ENCODE peak calls at places on chromosomes 1 and 21, in six cellular contexts. A is GM12878, I is HepG2, U is K562, F is H1, V is GM12891. G is an unnamed sample.

GRCh38 chr21:46036696-46037337 is 55.2 kb downstream of the COL6A1 start:
- DNase-seq in A (no peak), I (no peak), U (no peak), F (no peak), V (no peak), G (no peak)

GRCh38 chr1:22503721-22504410 is 52.2 kb downstream of the ZBTB40 start:
- DNase-seq in A (no peak), I (peak), U (no peak), F (no peak), V (no peak), G (no peak)

GRCh38 chr1:110856410-110856809 is 16.5 kb upstream of the CD53 start:
- DNase-seq in A (no peak), I (no peak), U (no peak), F (no peak), V (no peak), G (no peak)

GRCh38 chr1:77506771-77507170 is 175.7 kb downstream of the ZZZ3 start:
- DNase-seq in A (no peak), I (no peak), U (no peak), F (no peak), V (no peak), G (no peak)

GRCh38 chr21:27192286-27192685 is 225.4 kb upstream of the ADAMTS5 start:
- DNase-seq in A (no peak), I (no peak), U (no peak), F (no peak), V (no peak), G (no peak)

GRCh38 chr21:31505975-31506374 is 153.5 kb upstream of the SOD1 start:
- DNase-seq in A (no peak), I (no peak), U (no peak), F (no peak), V (no peak), G (no peak)

GRCh38 chr1:170318141-170318540 is 172.4 kb downstream of the NTMT2 start:
- DNase-seq in A (no peak), I (no peak), U (no peak), F (no peak), V (no peak), G (no peak)

GRCh38 chr1:44808063-44808937 is at the start of gene BTBD19:
- DNase-seq in A (no peak), I (peak), U (peak), F (no peak), V (no peak), G (no peak)

GRCh38 chr1:17441265-17441992 is 2.0 kb upstream of the RCC2 start:
- DNase-seq in A (no peak), I (no peak), U (no peak), F (no peak), V (no peak), G (no peak)

GRCh38 chr21:42027085-42027803 is 17.1 kb upstream of the ZBTB21 start:
- DNase-seq in A (no peak), I (no peak), U (no peak), F (no peak), V (no peak), G (no peak)

GRCh38 chr1:224488806-224489584 is 54.4 kb upstream of the WDR26 start:
- DNase-seq in A (no peak), I (no peak), U (no peak), F (no peak), V (no peak), G (no peak)

GRCh38 chr1:22710688-22711024 is at the start of gene EPHB2:
- DNase-seq in A (no peak), I (no peak), U (peak), F (no peak), V (peak), G (peak)

GRCh38 chr21:14267071-14267470 is 51.1 kb downstream of the RBM11 start:
- DNase-seq in A (no peak), I (no peak), U (no peak), F (no peak), V (no peak), G (no peak)

GRCh38 chr1:76074321-76075187 is at the start of gene ST6GALNAC3:
- DNase-seq in A (no peak), I (peak), U (peak), F (peak), V (peak), G (peak)

GRCh38 chr21:35086357-35086756 is 37.3 kb upstream of the RUNX1 start:
- DNase-seq in A (no peak), I (no peak), U (no peak), F (no peak), V (no peak), G (no peak)

GRCh38 chr1:66214901-66215300 is 319.1 kb upstream of the SGIP1 start:
- DNase-seq in A (no peak), I (no peak), U (no peak), F (no peak), V (no peak), G (no peak)

GRCh38 chr1:107748529-107748928 is 216.5 kb downstream of the VAV3 start:
- DNase-seq in A (no peak), I (peak), U (no peak), F (no peak), V (no peak), G (no peak)

GRCh38 chr21:46605759-46606426 is 1.0 kb upstream of the S100B start:
- DNase-seq in A (peak), I (no peak), U (peak), F (no peak), V (peak), G (peak)

GRCh38 chr1:186849824-186850223 is 21.1 kb downstream of the PLA2G4A start:
- DNase-seq in A (no peak), I (no peak), U (no peak), F (no peak), V (no peak), G (no peak)

GRCh38 chr1:14365226-14365994 is 233.1 kb upstream of the KAZN start:
- DNase-seq in A (no peak), I (no peak), U (no peak), F (no peak), V (no peak), G (no peak)

GRCh38 chr1:9406111-9406510 is 113.4 kb downstream of the SPSB1 start:
- DNase-seq in A (no peak), I (no peak), U (no peak), F (no peak), V (no peak), G (no peak)

GRCh38 chr1:155529929-155530328 is 32.7 kb downstream of the ASH1L start:
- DNase-seq in A (peak), I (no peak), U (no peak), F (no peak), V (no peak), G (no peak)

GRCh38 chr1:201334325-201335173 is 42.9 kb downstream of the TNNT2 start:
- DNase-seq in A (no peak), I (no peak), U (no peak), F (no peak), V (no peak), G (no peak)

GRCh38 chr1:171433451-171433850 is 51.9 kb upstream of the PRRC2C start:
- DNase-seq in A (no peak), I (no peak), U (no peak), F (no peak), V (no peak), G (no peak)

GRCh38 chr1:87147851-87148250 is 180.8 kb upstream of the LMO4 start:
- DNase-seq in A (no peak), I (no peak), U (no peak), F (no peak), V (no peak), G (no peak)

GRCh38 chr1:6460349-6461236 is 5.4 kb downstream of the TNFRSF25 start:
- DNase-seq in A (no peak), I (no peak), U (no peak), F (no peak), V (peak), G (peak)

GRCh38 chr1:190258003-190258402 is 219.7 kb downstream of the BRINP3 start:
- DNase-seq in A (no peak), I (no peak), U (no peak), F (peak), V (no peak), G (no peak)

GRCh38 chr1:41535236-41535720 is 50.8 kb upstream of the EDN2 start:
- DNase-seq in A (no peak), I (no peak), U (no peak), F (no peak), V (no peak), G (no peak)

GRCh38 chr1:3746389-3746783 is 5.9 kb upstream of the CCDC27 start:
- DNase-seq in A (no peak), I (no peak), U (no peak), F (peak), V (no peak), G (no peak)

GRCh38 chr1:24683713-24684162 is 40.6 kb downstream of the SRRM1 start:
- DNase-seq in A (no peak), I (peak), U (peak), F (no peak), V (no peak), G (no peak)

GRCh38 chr21:31872452-31873274 is at the start of gene HUNK:
- DNase-seq in A (no peak), I (peak), U (no peak), F (no peak), V (peak), G (peak)

GRCh38 chr1:222369991-222370910 is 177.7 kb downstream of the HHIPL2 start:
- DNase-seq in A (no peak), I (no peak), U (no peak), F (no peak), V (no peak), G (no peak)

GRCh38 chr1:65393345-65393744 is 27.1 kb upstream of the LEPR start:
- DNase-seq in A (peak), I (no peak), U (peak), F (no peak), V (no peak), G (peak)

GRCh38 chr1:182860658-182861057 is 21.5 kb downstream of the DHX9 start:
- DNase-seq in A (no peak), I (no peak), U (no peak), F (no peak), V (no peak), G (no peak)
- TF ChIP-seq POLR2A in A (no peak), I (no peak), U (no peak), F (no peak), V (no peak), G (peak)

GRCh38 chr1:182173791-182174190 is 112.3 kb upstream of the ZNF648 start:
- DNase-seq in A (no peak), I (no peak), U (no peak), F (no peak), V (no peak), G (no peak)
- TF ChIP-seq POLR2AphosphoS5 in A (no peak), I (no peak), U (no peak), F (no peak), V (no peak), G (no peak)

GRCh38 chr1:36486088-36486435 is 3.3 kb upstream of the CSF3R start:
- DNase-seq in A (no peak), I (no peak), U (no peak), F (no peak), V (no peak), G (no peak)
- TF ChIP-seq TAF1 in A (no peak), I (no peak), U (no peak), F (no peak), V (no peak), G (no peak)

GRCh38 chr1:157994081-157994581 is 686 bp downstream of the KIRREL1 start:
- DNase-seq in A (no peak), I (no peak), U (no peak), F (no peak), V (no peak), G (no peak)
- TF ChIP-seq POLR2A in A (no peak), I (no peak), U (no peak), F (no peak), V (no peak), G (no peak)

DNA sequence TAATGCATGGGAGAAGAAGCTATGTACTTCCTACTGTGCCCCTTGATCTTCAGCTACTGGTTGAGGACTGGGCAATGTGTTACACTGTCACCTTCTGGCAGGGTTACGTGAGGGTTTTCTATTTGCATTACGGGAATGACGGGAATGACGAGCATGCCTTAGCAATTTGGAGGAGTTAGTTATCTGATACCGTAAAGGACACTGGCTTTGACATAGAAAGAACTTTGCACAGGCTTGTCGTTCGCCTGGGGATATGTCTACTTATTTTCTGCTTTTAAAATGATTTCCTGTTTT is 19.8 kb upstream of the ACBD6 start:
- DNase-seq in A (no peak), I (peak), U (no peak), F (peak), V (no peak), G (no peak)
- TF ChIP-seq POLR2AphosphoS5 in A (no peak), I (no peak), U (no peak), F (no peak), V (no peak), G (no peak)

DNA sequence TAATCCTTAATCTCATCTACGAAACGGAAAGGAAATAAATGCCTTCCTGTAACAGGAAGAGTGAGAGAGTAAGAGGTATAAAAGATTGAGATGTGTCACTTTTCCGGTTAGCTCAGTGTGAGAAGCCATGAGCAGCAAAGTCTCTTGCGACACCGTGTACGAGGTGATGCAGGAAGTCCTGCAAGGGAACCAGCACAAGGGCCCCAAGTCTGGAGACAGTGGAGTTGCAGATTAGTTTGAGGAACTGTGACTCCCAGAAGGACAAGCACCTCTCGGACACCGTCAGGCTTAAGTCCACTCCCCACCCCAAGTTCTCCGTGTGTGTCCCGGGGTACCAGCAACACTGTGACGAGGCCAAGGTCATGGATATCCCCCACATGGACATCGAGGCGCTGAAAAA is 592.3 kb upstream of the ADGRL2 start:
- DNase-seq in A (no peak), I (no peak), U (no peak), F (no peak), V (no peak), G (no peak)
- TF ChIP-seq TAF1 in A (no peak), I (no peak), U (no peak), F (no peak), V (no peak), G (no peak)

GRCh38 chr1:181033799-181034391 is at the start of gene MR1:
- DNase-seq in A (peak), I (peak), U (peak), F (no peak), V (peak), G (peak)
- TF ChIP-seq POLR2A in A (peak), I (no peak), U (peak), F (no peak), V (peak), G (peak)

GRCh38 chr1:214762902-214763301 is 159.9 kb downstream of the CENPF start:
- DNase-seq in A (no peak), I (no peak), U (no peak), F (no peak), V (no peak), G (no peak)

GRCh38 chr1:214761030-214761429 is 158.0 kb downstream of the CENPF start:
- DNase-seq in A (no peak), I (no peak), U (no peak), F (no peak), V (no peak), G (no peak)

GRCh38 chr1:214767221-214767620 is 164.2 kb downstream of the CENPF start:
- DNase-seq in A (no peak), I (no peak), U (no peak), F (no peak), V (no peak), G (no peak)

DNA sequence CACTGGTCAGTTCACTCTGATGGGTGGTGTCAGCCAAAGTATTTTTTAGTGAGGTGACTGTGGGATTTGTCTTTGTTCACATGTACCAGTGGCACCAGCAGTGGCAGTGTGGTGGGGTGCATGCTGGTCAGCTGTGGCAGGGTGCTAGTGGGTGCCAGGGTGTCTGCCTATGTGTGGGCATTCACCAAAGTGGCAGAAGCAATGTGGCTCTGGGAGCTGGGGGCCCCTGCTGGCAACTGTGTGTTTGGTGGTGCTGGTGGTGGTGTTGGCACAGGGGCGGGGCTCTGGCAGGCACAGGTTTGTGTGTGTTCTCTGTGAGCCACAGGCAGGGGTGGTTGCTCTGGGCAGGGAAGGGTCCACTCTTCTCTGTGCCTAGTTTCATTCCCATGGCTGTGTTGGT is 161.5 kb downstream of the CENPF start:
- DNase-seq in A (no peak), I (no peak), U (no peak), F (no peak), V (no peak), G (no peak)
- TF ChIP-seq POLR2AphosphoS5 in A (no peak), I (no peak), U (no peak), F (no peak), V (no peak), G (no peak)

GRCh38 chr1:42692941-42693340 is 10.7 kb downstream of the YBX1 start:
- DNase-seq in A (no peak), I (no peak), U (no peak), F (no peak), V (no peak), G (no peak)

GRCh38 chr1:42690477-42691156 is 8.4 kb downstream of the YBX1 start:
- DNase-seq in A (no peak), I (no peak), U (no peak), F (no peak), V (no peak), G (no peak)

GRCh38 chr1:42689912-42690311 is 7.7 kb downstream of the YBX1 start:
- DNase-seq in A (no peak), I (no peak), U (no peak), F (no peak), V (no peak), G (no peak)

GRCh38 chr1:42691157-42691498 is 8.9 kb downstream of the YBX1 start:
- DNase-seq in A (no peak), I (no peak), U (no peak), F (no peak), V (no peak), G (no peak)

GRCh38 chr1:42692461-42692860 is 10.2 kb downstream of the YBX1 start:
- DNase-seq in A (no peak), I (no peak), U (no peak), F (no peak), V (no peak), G (no peak)
- TF ChIP-seq TAF1 in A (no peak), I (no peak), U (no peak), F (no peak), V (no peak), G (no peak)

DNA sequence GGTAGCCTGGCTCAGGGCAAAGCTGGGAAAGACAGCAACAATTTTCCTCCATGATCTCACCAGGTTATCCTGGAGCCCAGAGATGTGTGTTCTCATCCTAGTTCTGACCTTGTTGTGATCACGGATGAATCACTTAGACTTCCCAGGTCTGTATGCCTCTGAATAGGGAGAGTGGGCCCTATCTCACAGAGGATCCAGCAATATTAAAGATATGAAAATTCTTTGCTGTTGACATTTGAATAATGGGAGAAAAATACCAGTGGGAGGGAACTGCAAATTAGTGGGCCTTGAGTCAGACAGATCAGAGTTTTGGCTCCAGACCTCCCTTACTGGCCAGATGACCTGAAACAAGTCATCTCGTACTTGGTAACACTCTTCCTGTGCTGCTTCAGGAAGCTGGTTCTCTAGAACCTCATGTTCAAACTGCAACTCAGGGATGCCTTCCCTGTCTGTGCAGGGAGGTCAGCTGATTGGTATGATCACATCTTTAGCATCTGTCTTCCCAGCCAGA is 32.8 kb upstream of the RNF19B start:
- DNase-seq in A (no peak), I (no peak), U (no peak), F (no peak), V (no peak), G (no peak)
- TF ChIP-seq POLR2A in A (no peak), I (no peak), U (no peak), F (no peak), V (no peak), G (no peak)